ENCODE peak calls at places on chromosomes 16 and 17, in seven cellular contexts. A is trophoblast cell, O is neuronal stem cell, T is IMR-90, R is H9, N is mesenchymal stem cell, E is mesendoderm. C is an unnamed sample.

GRCh38 chr17:42002792-42003301 is 14.4 kb downstream of the DNAJC7 start:
- DNase-seq in E (no peak), R (no peak), O (no peak), T (peak; percentile 56), N (no peak), A (no peak), C (no peak)

GRCh38 chr16:10577305-10578202 is 2.8 kb downstream of the EMP2 start:
- DNase-seq in A (no peak), O (no peak), T (no peak), R (peak; percentile 52), N (no peak), E (peak; percentile 45), C (no peak)

GRCh38 chr16:84738255-84739038 is 38.6 kb downstream of the USP10 start:
- DNase-seq in T (peak; percentile 70), R (peak; percentile 79), N (peak; percentile 87), E (peak; percentile 91), A (peak; percentile 93), O (peak; percentile 72), C (no peak)

GRCh38 chr16:986411-986810 is 4.8 kb downstream of the SOX8 start:
- DNase-seq in T (no peak), N (no peak), R (no peak), O (no peak), A (no peak), E (no peak), C (no peak)

GRCh38 chr17:38667099-38667786 is 7.5 kb downstream of the EPOP start:
- DNase-seq in R (peak; percentile 89), A (peak; percentile 70), T (peak; percentile 70), O (peak; percentile 74), N (peak; percentile 75), E (peak; percentile 82), C (peak; percentile 78)

GRCh38 chr16:24918641-24919040 is 72.9 kb downstream of the SLC5A11 start:
- DNase-seq in T (no peak), A (no peak), O (no peak), E (no peak), N (no peak), R (no peak), C (no peak)

GRCh38 chr17:79255926-79256325 is 181.3 kb downstream of the ENGASE start:
- DNase-seq in O (no peak), A (no peak), E (no peak), N (no peak), T (no peak), R (no peak), C (no peak)

GRCh38 chr16:1506494-1507213 is 13.5 kb downstream of the TELO2 start:
- DNase-seq in R (no peak), E (no peak), A (no peak), N (no peak), T (no peak), O (no peak), C (no peak)

GRCh38 chr17:42422958-42423712 is at the start of gene CAVIN1:
- DNase-seq in N (peak; percentile 96), E (peak; percentile 94), A (peak; percentile 74), T (peak; percentile 98), R (peak; percentile 99), O (peak; percentile 93), C (peak; percentile 94)

GRCh38 chr17:44587339-44587738 is 30.1 kb downstream of the FZD2 start:
- DNase-seq in E (peak; percentile 98), T (peak; percentile 91), R (peak; percentile 78), A (peak; percentile 89), O (no peak), N (peak; percentile 97), C (no peak)

GRCh38 chr16:15641753-15642556 is 999 bp downstream of the MARF1 start:
- DNase-seq in R (no peak), E (no peak), T (no peak), A (no peak), O (no peak), N (peak; percentile 13), C (no peak)

GRCh38 chr16:23554536-23554935 is 2.6 kb downstream of the EARS2 start:
- DNase-seq in T (no peak), R (no peak), A (no peak), O (no peak), N (no peak), E (no peak), C (no peak)

GRCh38 chr17:83080641-83081560 is 1.5 kb downstream of the METRNL start:
- DNase-seq in R (no peak), A (no peak), T (peak; percentile 24), O (no peak), N (peak; percentile 26), E (no peak), C (no peak)

GRCh38 chr17:78458739-78459335 is 80.4 kb downstream of the PGS1 start:
- DNase-seq in E (no peak), N (no peak), T (no peak), O (no peak), R (no peak), A (no peak), C (no peak)

GRCh38 chr16:10683160-10683559 is 11.6 kb downstream of the TEKT5 start:
- DNase-seq in N (no peak), R (peak; percentile 84), E (peak; percentile 77), T (no peak), A (no peak), O (no peak), C (no peak)

GRCh38 chr16:22007159-22007508 is 777 bp upstream of the MOSMO start:
- DNase-seq in E (no peak), T (no peak), O (no peak), A (no peak), N (no peak), R (no peak), C (no peak)

GRCh38 chr16:26993988-26994387 is 72.7 kb upstream of the C16orf82 start:
- DNase-seq in N (peak; percentile 10), E (no peak), R (no peak), O (no peak), T (peak; percentile 60), A (no peak), C (no peak)

GRCh38 chr16:59355704-59356103 is 621.6 kb upstream of the GOT2 start:
- DNase-seq in E (peak; percentile 80), T (no peak), R (no peak), O (no peak), N (no peak), A (no peak), C (no peak)

GRCh38 chr16:82344157-82344556 is 174.1 kb upstream of the MPHOSPH6 start:
- DNase-seq in O (no peak), N (no peak), A (peak; percentile 5), E (peak; percentile 44), R (peak; percentile 43), T (no peak), C (no peak)

GRCh38 chr16:77043076-77043475 is 147.9 kb upstream of the MON1B start:
- DNase-seq in N (peak; percentile 5), E (peak; percentile 39), A (no peak), R (no peak), T (no peak), O (no peak), C (no peak)

GRCh38 chr17:32523827-32524552 is 37.2 kb downstream of the CDK5R1 start:
- DNase-seq in E (no peak), R (no peak), N (no peak), O (no peak), A (no peak), T (no peak), C (no peak)

GRCh38 chr16:57781741-57782606 is 20.3 kb downstream of the KIFC3 start:
- DNase-seq in R (no peak), A (no peak), E (no peak), O (no peak), N (peak; percentile 48), T (peak; percentile 43), C (no peak)

GRCh38 chr16:66988197-66988788 is at the start of gene CES4A:
- DNase-seq in E (no peak), O (no peak), T (peak; percentile 73), R (no peak), A (no peak), N (peak; percentile 77), C (no peak)

DNA sequence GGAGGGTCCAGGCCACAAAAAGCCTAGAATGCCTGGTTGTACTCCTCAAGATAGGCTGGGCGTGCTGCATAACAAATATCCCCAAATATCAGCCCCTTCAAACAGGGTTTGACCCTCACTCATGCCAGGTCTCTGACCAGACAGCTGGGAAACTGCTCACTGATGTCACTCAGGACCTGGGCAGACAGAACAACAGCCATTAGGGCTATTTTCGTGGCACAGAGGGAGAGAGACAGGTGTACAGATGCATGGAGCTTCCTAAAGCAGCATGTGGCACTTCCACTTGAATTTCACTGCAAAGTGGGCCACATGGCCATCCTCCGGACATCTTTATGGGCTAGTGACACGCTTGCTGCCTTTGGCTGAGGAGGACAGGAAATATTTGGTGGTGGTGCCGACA is 73.1 kb downstream of the SREBF1 start:
- DNase-seq in E (no peak), O (no peak), A (no peak), R (no peak), T (no peak), N (no peak), C (no peak)
- H2BK120ac ChIP-seq in E (no peak overlapping the region), O (no peak overlapping the region), A (no peak overlapping the region), R (no peak overlapping the region), T (no peak overlapping the region), N (no peak overlapping the region), C (no peak overlapping the region)

DNA sequence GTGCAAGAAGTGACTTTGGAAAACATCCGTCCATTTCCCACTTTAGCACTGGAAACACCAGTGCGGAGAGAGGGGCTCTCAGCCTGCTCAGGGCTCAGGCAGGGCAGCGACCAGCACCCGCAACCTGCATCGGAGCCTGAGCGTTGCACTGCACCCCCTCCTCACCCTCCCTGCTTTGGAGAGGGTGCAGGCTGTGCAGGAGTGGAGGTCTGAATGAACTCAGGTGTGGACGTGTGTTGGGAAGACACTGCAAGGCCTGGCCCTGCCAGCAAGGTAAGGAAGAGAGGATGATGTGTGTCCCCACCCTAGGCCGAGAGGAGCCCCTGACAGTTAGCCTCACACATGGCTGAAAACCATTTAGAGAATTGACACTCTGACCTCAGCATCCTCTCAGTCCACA is 81.8 kb downstream of the NT5M start:
- DNase-seq in T (no peak), R (no peak), A (no peak), E (no peak), N (no peak), O (no peak), C (no peak)
- H2BK120ac ChIP-seq in T (no peak overlapping the region), R (no peak overlapping the region), A (no peak overlapping the region), E (no peak overlapping the region), N (no peak overlapping the region), O (no peak overlapping the region), C (no peak overlapping the region)

GRCh38 chr16:48586083-48586482 is 23.9 kb downstream of the N4BP1 start:
- DNase-seq in N (no peak), T (no peak), O (no peak), A (no peak), E (no peak), R (no peak), C (no peak)
- H2BK120ac ChIP-seq in N (no peak overlapping the region), T (no peak overlapping the region), O (no peak overlapping the region), A (no peak overlapping the region), E (no peak overlapping the region), R (no peak overlapping the region), C (no peak overlapping the region)

GRCh38 chr17:76196675-76197074 is 43.6 kb downstream of the RNF157 start:
- DNase-seq in A (no peak), T (no peak), E (no peak), R (no peak), N (no peak), O (no peak), C (no peak)

GRCh38 chr17:76197911-76198310 is 42.4 kb downstream of the RNF157 start:
- DNase-seq in R (no peak), N (no peak), E (no peak), O (no peak), T (no peak), A (no peak), C (no peak)

GRCh38 chr17:76198702-76199101 is 41.6 kb downstream of the RNF157 start:
- DNase-seq in T (no peak), O (no peak), N (no peak), A (no peak), R (no peak), E (no peak), C (no peak)

GRCh38 chr17:76193616-76194015 is 46.7 kb downstream of the RNF157 start:
- DNase-seq in R (no peak), N (no peak), A (no peak), E (no peak), T (no peak), O (peak; percentile 8), C (no peak)

GRCh38 chr17:76195281-76196096 is 44.8 kb downstream of the RNF157 start:
- DNase-seq in A (no peak), E (no peak), T (no peak), R (no peak), O (no peak), N (no peak), C (no peak)
- H2BK120ac ChIP-seq in A (no peak overlapping the region), E (no peak overlapping the region), T (no peak overlapping the region), R (no peak overlapping the region), O (no peak overlapping the region), N (no peak overlapping the region), C (no peak overlapping the region)

C was measured in H1.